ENCODE peak calls at places on chromosomes 5 and 9, in seven cellular contexts. J is iPS DF 19.7; U is fibroblast of pulmonary artery; R is HS-5; G is stimulated activated CD4-positive, alpha-beta T cell treated with anti-CD3 and anti-CD28 coated beads, Interleukin-2, amount 100 ng/mL, for 48 hours; N is CD8-positive, alpha-beta T cell; P is left cardiac atrium. O is an unnamed sample.

GRCh38 chr9:73437758-73438157 is 286.1 kb downstream of the ANXA1 start:
- DNase-seq in J (no peak), U (no peak), R (peak; percentile 48), G (no peak), N (no peak), P (no peak), O (no peak)

GRCh38 chr5:134226441-134227192 is 744 bp upstream of the PPP2CA start:
- DNase-seq in J (no peak), U (peak; percentile 30), R (no peak), G (no peak), N (peak; percentile 93), P (no peak), O (no peak)

GRCh38 chr5:50709471-50709870 is 43.0 kb downstream of the PARP8 start:
- DNase-seq in J (no peak), U (peak; percentile 10), R (peak; percentile 46), G (no peak), N (no peak), P (no peak), O (no peak)

GRCh38 chr9:134554011-134554749 is 87.4 kb upstream of the COL5A1 start:
- DNase-seq in J (no peak), U (no peak), R (no peak), G (no peak), N (no peak), P (no peak), O (no peak)

GRCh38 chr9:72119853-72120252 is 29.4 kb upstream of the GDA start:
- DNase-seq in J (no peak), U (no peak), R (no peak), G (no peak), N (no peak), P (no peak), O (no peak)

GRCh38 chr9:134181648-134182034 is 17.3 kb upstream of the RNU6ATAC start:
- DNase-seq in J (no peak), U (no peak), R (no peak), G (no peak), N (peak; percentile 38), P (peak; percentile 15), O (no peak)

GRCh38 chr9:806285-807156 is 35.0 kb upstream of the DMRT1 start:
- DNase-seq in J (no peak), U (peak; percentile 64), R (peak; percentile 28), G (no peak), N (no peak), P (no peak), O (no peak)

GRCh38 chr5:72705178-72705577 is 111.3 kb upstream of the TNPO1 start:
- DNase-seq in J (no peak), U (no peak), R (no peak), G (no peak), N (no peak), P (no peak), O (no peak)

GRCh38 chr5:11214851-11215250 is 453.8 kb upstream of the DAP start:
- DNase-seq in J (no peak), U (no peak), R (no peak), G (no peak), N (no peak), P (no peak), O (no peak)

GRCh38 chr9:32449969-32450368 is 65.5 kb downstream of the ACO1 start:
- DNase-seq in J (no peak), U (no peak), R (no peak), G (no peak), N (no peak), P (no peak), O (no peak)

GRCh38 chr9:81499021-81499454 is 190.3 kb downstream of the TLE1 start:
- DNase-seq in J (no peak), U (peak; percentile 78), R (peak; percentile 49), G (no peak), N (no peak), P (no peak), O (no peak)

GRCh38 chr9:109497193-109498165 is 628 bp downstream of the PTPN3 start:
- DNase-seq in J (no peak), U (no peak), R (no peak), G (no peak), N (no peak), P (peak; percentile 36), O (no peak)

GRCh38 chr9:113654605-113655193 is 191.2 kb downstream of the RGS3 start:
- DNase-seq in J (no peak), U (peak; percentile 85), R (no peak), G (no peak), N (no peak), P (peak; percentile 87), O (no peak)

GRCh38 chr5:82225525-82226172 is 52.5 kb downstream of the RPS23 start:
- DNase-seq in J (peak; percentile 54), U (peak; percentile 73), R (peak; percentile 25), G (peak; percentile 58), N (peak; percentile 55), P (peak; percentile 44), O (peak; percentile 9)

GRCh38 chr5:83388608-83389007 is 82.9 kb upstream of the VCAN start:
- DNase-seq in J (no peak), U (no peak), R (no peak), G (no peak), N (no peak), P (no peak), O (no peak)

GRCh38 chr5:55925677-55926076 is 69.1 kb downstream of the IL6ST start:
- DNase-seq in J (no peak), U (peak; percentile 11), R (no peak), G (no peak), N (no peak), P (no peak), O (no peak)

GRCh38 chr9:131180454-131180853 is 55.1 kb downstream of the NUP214 start:
- DNase-seq in J (no peak), U (peak; percentile 79), R (peak; percentile 93), G (no peak), N (no peak), P (no peak), O (no peak)

GRCh38 chr9:76810377-76810957 is 46.2 kb downstream of the PCA3 start:
- DNase-seq in J (peak; percentile 23), U (peak; percentile 84), R (peak; percentile 45), G (peak; percentile 9), N (no peak), P (peak; percentile 29), O (no peak)

GRCh38 chr5:163459465-163459887 is 426 bp downstream of the NUDCD2 start:
- DNase-seq in J (no peak), U (no peak), R (peak; percentile 9), G (no peak), N (no peak), P (no peak), O (no peak)

GRCh38 chr9:121474225-121474947 is 25.3 kb downstream of the GGTA1 start:
- DNase-seq in J (no peak), U (no peak), R (no peak), G (no peak), N (no peak), P (no peak), O (no peak)

GRCh38 chr9:8857330-8858249 is 1058.0 kb upstream of the DMAC1 start:
- DNase-seq in J (no peak), U (peak; percentile 32), R (no peak), G (peak; percentile 9), N (peak; percentile 11), P (peak; percentile 68), O (no peak)

GRCh38 chr5:127970081-127970480 is 113.5 kb upstream of the SLC12A2 start:
- DNase-seq in J (no peak), U (no peak), R (no peak), G (no peak), N (no peak), P (no peak), O (no peak)

GRCh38 chr9:98565152-98566135 is 143.3 kb downstream of the GABBR2 start:
- DNase-seq in J (no peak), U (no peak), R (no peak), G (no peak), N (no peak), P (no peak), O (no peak)

GRCh38 chr9:95010431-95010838 is 283.9 kb downstream of the AOPEP start:
- DNase-seq in J (no peak), U (no peak), R (no peak), G (no peak), N (no peak), P (no peak), O (no peak)

O was measured in CMK.